ENCODE peak calls at places on chromosomes 4 and X, in seven cellular contexts. A, J, L, E, R, O and K are unnamed samples.

GRCh38 chr4:17309567-17310268 is 202.2 kb downstream of the QDPR start:
- DNase-seq in A (no peak), J (no peak), L (no peak), E (no peak), R (no peak), O (no peak), K (no peak)

GRCh38 chr4:92521941-92522340 is 218.2 kb downstream of the GRID2 start:
- DNase-seq in A (no peak), J (no peak), L (no peak), E (no peak), R (no peak), O (no peak), K (no peak)

GRCh38 chrX:112067601-112068000 is 15.0 kb downstream of the TRPC5 start:
- DNase-seq in A (no peak), J (no peak), L (no peak), E (no peak), R (no peak), O (no peak), K (no peak)

GRCh38 chr4:66160606-66161005 is 490.3 kb upstream of the EPHA5 start:
- DNase-seq in A (no peak), J (no peak), L (no peak), E (no peak), R (no peak), O (no peak), K (no peak)

GRCh38 chrX:104172121-104172520 is 5.9 kb downstream of the FAM199X start:
- DNase-seq in A (no peak), J (no peak), L (no peak), E (no peak), R (no peak), O (no peak), K (no peak)

GRCh38 chr4:80918004-80918403 is 112.5 kb upstream of the BMP3 start:
- DNase-seq in A (no peak), J (no peak), L (no peak), E (no peak), R (no peak), O (no peak), K (no peak)

GRCh38 chr4:5451243-5451642 is 257.1 kb downstream of the EVC2 start:
- DNase-seq in A (no peak), J (no peak), L (no peak), E (no peak), R (no peak), O (no peak), K (no peak)

GRCh38 chrX:14291626-14292025 is 237.7 kb upstream of the GLRA2 start:
- DNase-seq in A (no peak), J (no peak), L (no peak), E (no peak), R (no peak), O (no peak), K (no peak)

GRCh38 chrX:154411322-154411980 is at the start of gene TAFAZZIN:
- DNase-seq in A (peak), J (peak), L (no peak), E (no peak), R (peak), O (no peak), K (peak)

GRCh38 chr4:18039113-18039512 is 17.6 kb upstream of the LCORL start:
- DNase-seq in A (no peak), J (no peak), L (no peak), E (no peak), R (no peak), O (no peak), K (no peak)

GRCh38 chr4:141425124-141425523 is 204.4 kb downstream of the ZNF330 start:
- DNase-seq in A (no peak), J (no peak), L (peak), E (no peak), R (no peak), O (no peak), K (no peak)

GRCh38 chr4:48073567-48074103 is 57.1 kb downstream of the NIPAL1 start:
- DNase-seq in A (no peak), J (no peak), L (no peak), E (no peak), R (no peak), O (no peak), K (no peak)

GRCh38 chr4:55323375-55323774 is 22.7 kb upstream of the SRD5A3 start:
- DNase-seq in A (no peak), J (no peak), L (no peak), E (no peak), R (no peak), O (no peak), K (no peak)

GRCh38 chr4:103719320-103720204 is at the start of gene TACR3:
- DNase-seq in A (no peak), J (peak), L (no peak), E (no peak), R (no peak), O (no peak), K (no peak)

GRCh38 chr4:139913995-139914394 is 240.0 kb downstream of the MAML3 start:
- DNase-seq in A (no peak), J (no peak), L (no peak), E (no peak), R (no peak), O (no peak), K (no peak)

GRCh38 chr4:106986486-106986885 is 49.6 kb downstream of the DKK2 start:
- DNase-seq in A (no peak), J (no peak), L (no peak), E (no peak), R (no peak), O (no peak), K (no peak)

GRCh38 chr4:147733614-147734344 is 1.9 kb downstream of the ARHGAP10 start:
- DNase-seq in A (no peak), J (no peak), L (no peak), E (no peak), R (no peak), O (no peak), K (no peak)

GRCh38 chr4:41307633-41308032 is 50.9 kb downstream of the UCHL1 start:
- DNase-seq in A (no peak), J (no peak), L (no peak), E (no peak), R (no peak), O (no peak), K (no peak)

GRCh38 chr4:4296283-4296846 is 6.3 kb downstream of the ZBTB49 start:
- DNase-seq in A (no peak), J (no peak), L (no peak), E (no peak), R (no peak), O (no peak), K (no peak)

GRCh38 chrX:148601034-148601433 is 100.6 kb downstream of the AFF2 start:
- DNase-seq in A (no peak), J (no peak), L (no peak), E (no peak), R (peak), O (no peak), K (no peak)

GRCh38 chrX:19609541-19609940 is 94.2 kb upstream of the MAP3K15 start:
- DNase-seq in A (no peak), J (no peak), L (no peak), E (no peak), R (no peak), O (no peak), K (no peak)

GRCh38 chr4:158043971-158044618 is 128.7 kb downstream of the GASK1B start:
- DNase-seq in A (no peak), J (no peak), L (no peak), E (no peak), R (no peak), O (no peak), K (no peak)

GRCh38 chr4:104912518-104912917 is 234.2 kb upstream of the TET2 start:
- DNase-seq in A (no peak), J (no peak), L (no peak), E (no peak), R (no peak), O (no peak), K (no peak)

GRCh38 chr4:126109836-126110235 is 795.1 kb downstream of the FAT4 start:
- DNase-seq in A (no peak), J (no peak), L (no peak), E (no peak), R (no peak), O (no peak), K (no peak)

GRCh38 chr4:184856277-184856609 is 30.5 kb upstream of the ACSL1 start:
- DNase-seq in A (no peak), J (no peak), L (no peak), E (no peak), R (no peak), O (no peak), K (no peak)

GRCh38 chr4:73762409-73762808 is 22.0 kb downstream of the CXCL8 start:
- DNase-seq in A (no peak), J (no peak), L (no peak), E (peak), R (no peak), O (no peak), K (no peak)

GRCh38 chr4:129550281-129550785 is 454.4 kb downstream of the C4orf33 start:
- DNase-seq in A (no peak), J (no peak), L (no peak), E (no peak), R (no peak), O (no peak), K (peak)

GRCh38 chrX:48498374-48498809 is 10.4 kb upstream of the PORCN start:
- DNase-seq in A (no peak), J (no peak), L (no peak), E (no peak), R (no peak), O (no peak), K (no peak)

GRCh38 chr4:10655968-10656367 is 28.6 kb downstream of the CLNK start:
- DNase-seq in A (no peak), J (no peak), L (no peak), E (no peak), R (no peak), O (no peak), K (no peak)

GRCh38 chrX:50838820-50839600 is 25.0 kb upstream of the SHROOM4 start:
- DNase-seq in A (no peak), J (no peak), L (no peak), E (no peak), R (no peak), O (no peak), K (no peak)

GRCh38 chrX:40107291-40108083 is 9.7 kb upstream of the BCOR start:
- DNase-seq in A (peak), J (no peak), L (peak), E (no peak), R (no peak), O (no peak), K (no peak)

GRCh38 chrX:49177338-49177833 is 5.7 kb downstream of the PLP2 start:
- DNase-seq in A (no peak), J (no peak), L (no peak), E (no peak), R (peak), O (no peak), K (no peak)

GRCh38 chr4:185167205-185167604 is 24.1 kb downstream of the SLC25A4 start:
- DNase-seq in A (no peak), J (no peak), L (no peak), E (no peak), R (no peak), O (no peak), K (no peak)

GRCh38 chrX:150127216-150127615 is 188.9 kb upstream of the EOLA2 start:
- DNase-seq in A (no peak), J (no peak), L (no peak), E (no peak), R (no peak), O (no peak), K (no peak)

GRCh38 chr4:47913328-47913727 is 1.1 kb downstream of the NFXL1 start:
- DNase-seq in A (no peak), J (no peak), L (no peak), E (no peak), R (no peak), O (no peak), K (peak)

GRCh38 chr4:2754848-2755820 is 1.0 kb downstream of the TNIP2 start:
- DNase-seq in A (no peak), J (no peak), L (no peak), E (no peak), R (no peak), O (no peak), K (no peak)
- TF ChIP-seq SP1 in A (no peak), J (no peak), L (no peak), E (no peak), R (no peak), O (no peak), K (no peak)

GRCh38 chrX:131801911-131802310 is 221.2 kb upstream of the STK26 start:
- DNase-seq in A (no peak), J (no peak), L (no peak), E (no peak), R (no peak), O (no peak), K (no peak)

GRCh38 chrX:131801066-131801465 is 222.0 kb upstream of the STK26 start:
- DNase-seq in A (no peak), J (no peak), L (no peak), E (no peak), R (no peak), O (no peak), K (no peak)

GRCh38 chrX:131802836-131803626 is 220.1 kb upstream of the STK26 start:
- DNase-seq in A (peak), J (peak), L (no peak), E (peak), R (peak), O (no peak), K (no peak)
- TF ChIP-seq SP1 in A (no peak), J (no peak), L (no peak), E (no peak), R (no peak), O (no peak), K (no peak)

GRCh38 chr4:118112647-118113046 is 78.4 kb downstream of the NDST3 start:
- DNase-seq in A (no peak), J (no peak), L (no peak), E (no peak), R (no peak), O (no peak), K (no peak)
- TF ChIP-seq SP1 in A (no peak), J (no peak), L (no peak), E (no peak), R (no peak), O (no peak), K (no peak)

GRCh38 chrX:47232803-47233332 is at the start of gene USP11:
- DNase-seq in A (peak), J (peak), L (no peak), E (no peak), R (peak), O (no peak), K (peak)

GRCh38 chrX:47233333-47234113 is 714 bp downstream of the USP11 start:
- DNase-seq in A (peak), J (peak), L (peak), E (peak), R (peak), O (peak), K (peak)

GRCh38 chrX:47231167-47231566 is 1.6 kb upstream of the USP11 start:
- DNase-seq in A (no peak), J (no peak), L (no peak), E (no peak), R (no peak), O (no peak), K (no peak)

GRCh38 chrX:47230136-47230868 is 2.5 kb upstream of the USP11 start:
- DNase-seq in A (no peak), J (no peak), L (no peak), E (no peak), R (no peak), O (no peak), K (no peak)

GRCh38 chrX:47232197-47232802 is 509 bp upstream of the USP11 start:
- DNase-seq in A (no peak), J (no peak), L (no peak), E (no peak), R (no peak), O (no peak), K (no peak)
- TF ChIP-seq SP1 in A (no peak), J (no peak), L (no peak), E (no peak), R (no peak), O (no peak), K (no peak)

GRCh38 chr4:26048962-26049361 is 134.9 kb downstream of the SMIM20 start:
- DNase-seq in A (no peak), J (no peak), L (no peak), E (no peak), R (no peak), O (no peak), K (no peak)

GRCh38 chr4:26051278-26051677 is 137.3 kb downstream of the SMIM20 start:
- DNase-seq in A (no peak), J (no peak), L (no peak), E (no peak), R (no peak), O (no peak), K (no peak)

GRCh38 chr4:26050212-26050643 is 136.2 kb downstream of the SMIM20 start:
- DNase-seq in A (no peak), J (no peak), L (no peak), E (no peak), R (no peak), O (no peak), K (no peak)

GRCh38 chr4:26049447-26049846 is 135.4 kb downstream of the SMIM20 start:
- DNase-seq in A (no peak), J (no peak), L (no peak), E (no peak), R (no peak), O (no peak), K (no peak)

GRCh38 chr4:26050671-26051070 is 136.7 kb downstream of the SMIM20 start:
- DNase-seq in A (no peak), J (no peak), L (no peak), E (no peak), R (no peak), O (no peak), K (no peak)
- TF ChIP-seq SP1 in A (no peak), J (no peak), L (no peak), E (no peak), R (no peak), O (no peak), K (no peak)